ENCODE peak calls at places on chromosomes 13 and 19, in four cellular contexts. One of them, this sample, is unnamed. For H3K4me1, the result is how much of the 10 kb centered on the place peaks cover.

GRCh38 chr19:43639507-43640423 is at the start of gene CADM4:
- DNase-seq in astrocyte: no peak
- DNase-seq in fibroblast of lung: no peak
- DNase-seq in neural progenitor cell: peak
- DNase-seq in this sample: no peak

GRCh38 chr19:799076-799881 is 2.0 kb downstream of the PTBP1 start:
- DNase-seq in astrocyte: peak
- DNase-seq in fibroblast of lung: peak
- DNase-seq in neural progenitor cell: peak
- DNase-seq in this sample: peak

GRCh38 chr19:7911509-7912143 is 3.0 kb upstream of the TGFBR3L start:
- DNase-seq in astrocyte: no peak
- DNase-seq in fibroblast of lung: no peak
- DNase-seq in neural progenitor cell: no peak
- DNase-seq in this sample: no peak

GRCh38 chr13:113208424-113209335 is at the start of gene PCID2:
- DNase-seq in astrocyte: peak
- DNase-seq in fibroblast of lung: peak
- DNase-seq in neural progenitor cell: peak
- DNase-seq in this sample: peak

GRCh38 chr19:33778089-33778791 is 18.4 kb upstream of the KCTD15 start:
- DNase-seq in astrocyte: no peak
- DNase-seq in fibroblast of lung: peak
- DNase-seq in neural progenitor cell: peak
- DNase-seq in this sample: peak

GRCh38 chr13:105796081-105796480 is 739.4 kb downstream of the EFNB2 start:
- DNase-seq in astrocyte: no peak
- DNase-seq in fibroblast of lung: no peak
- DNase-seq in neural progenitor cell: no peak
- DNase-seq in this sample: no peak

GRCh38 chr19:49421039-49421877 is 2.0 kb downstream of the PTH2 start:
- DNase-seq in astrocyte: peak
- DNase-seq in fibroblast of lung: peak
- DNase-seq in neural progenitor cell: peak
- DNase-seq in this sample: peak

GRCh38 chr19:5369962-5370367 is 29.4 kb upstream of the PTPRS start:
- DNase-seq in astrocyte: no peak
- DNase-seq in fibroblast of lung: peak
- DNase-seq in neural progenitor cell: peak
- DNase-seq in this sample: no peak

GRCh38 chr19:39407394-39407643 is 672 bp downstream of the ZFP36 start:
- DNase-seq in astrocyte: no peak
- DNase-seq in fibroblast of lung: no peak
- DNase-seq in neural progenitor cell: no peak
- DNase-seq in this sample: no peak

GRCh38 chr13:48457578-48458242 is 44.8 kb upstream of the LPAR6 start:
- DNase-seq in astrocyte: no peak
- DNase-seq in fibroblast of lung: no peak
- DNase-seq in neural progenitor cell: no peak
- DNase-seq in this sample: no peak

GRCh38 chr13:53784331-53784730 is 755.7 kb downstream of the OLFM4 start:
- DNase-seq in astrocyte: no peak
- DNase-seq in fibroblast of lung: no peak
- DNase-seq in neural progenitor cell: no peak
- DNase-seq in this sample: no peak

GRCh38 chr19:3554254-3555083 is 2.9 kb downstream of the MFSD12 start:
- DNase-seq in astrocyte: no peak
- DNase-seq in fibroblast of lung: no peak
- DNase-seq in neural progenitor cell: no peak
- DNase-seq in this sample: no peak

GRCh38 chr13:27559714-27560113 is 60.6 kb downstream of the LNX2 start:
- DNase-seq in astrocyte: no peak
- DNase-seq in fibroblast of lung: no peak
- DNase-seq in neural progenitor cell: no peak
- DNase-seq in this sample: no peak

GRCh38 chr13:99344610-99345208 is 37.5 kb upstream of the GPR183 start:
- DNase-seq in astrocyte: no peak
- DNase-seq in fibroblast of lung: no peak
- DNase-seq in neural progenitor cell: no peak
- DNase-seq in this sample: no peak

GRCh38 chr19:18401580-18402112 is 4.2 kb upstream of the LRRC25 start:
- DNase-seq in astrocyte: peak
- DNase-seq in fibroblast of lung: peak
- DNase-seq in neural progenitor cell: peak
- DNase-seq in this sample: peak

GRCh38 chr13:37383856-37384255 is 214.7 kb downstream of the POSTN start:
- DNase-seq in astrocyte: no peak
- DNase-seq in fibroblast of lung: no peak
- DNase-seq in neural progenitor cell: no peak
- DNase-seq in this sample: no peak

DNA sequence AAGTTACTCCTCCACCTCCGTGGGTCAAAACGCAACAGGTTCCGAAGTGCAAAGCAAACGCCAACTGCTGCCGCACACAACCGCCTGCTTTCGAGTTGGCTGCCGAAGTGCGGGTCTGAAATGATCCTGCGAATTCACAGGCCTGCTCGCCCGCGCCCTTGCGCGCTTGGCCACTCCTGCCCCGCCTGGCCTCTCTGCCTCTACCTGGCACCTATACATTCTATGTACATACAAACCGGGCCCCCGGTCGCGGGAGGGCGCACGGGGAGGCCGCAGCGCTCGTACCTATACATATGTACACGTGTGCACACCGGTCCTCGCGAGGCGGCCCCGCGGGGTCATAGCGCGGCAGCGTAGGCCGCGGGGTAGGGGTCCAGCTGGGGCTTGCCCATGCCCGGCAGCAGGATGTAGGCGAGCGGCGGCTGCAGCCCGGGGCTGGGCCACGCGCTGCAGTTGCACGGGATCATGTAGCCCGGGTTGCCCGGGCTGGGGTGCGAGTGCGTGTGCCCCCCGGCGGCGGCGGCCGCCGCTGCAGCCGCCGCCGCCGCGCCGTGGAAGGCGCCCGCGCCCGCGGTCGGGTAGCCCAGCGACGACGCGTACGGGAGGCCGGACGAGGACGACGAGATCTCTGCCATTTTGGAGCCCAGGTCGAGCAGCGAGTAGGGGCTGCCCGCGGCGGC is 1.3 kb downstream of the SOX21 start:
- DNase-seq in astrocyte: no peak
- DNase-seq in fibroblast of lung: no peak
- DNase-seq in neural progenitor cell: peak
- DNase-seq in this sample: no peak
- TF ChIP-seq EZH2 in astrocyte: peak
- TF ChIP-seq EZH2 in fibroblast of lung: peak
- TF ChIP-seq EZH2 in neural progenitor cell: peak
- TF ChIP-seq EZH2 in this sample: no peak

GRCh38 chr13:100513171-100513570 is 75.4 kb downstream of the GGACT start:
- DNase-seq in astrocyte: no peak
- DNase-seq in fibroblast of lung: no peak
- DNase-seq in neural progenitor cell: no peak
- DNase-seq in this sample: no peak

GRCh38 chr13:100514788-100515409 is 73.7 kb downstream of the GGACT start:
- DNase-seq in astrocyte: peak
- DNase-seq in fibroblast of lung: peak
- DNase-seq in neural progenitor cell: peak
- DNase-seq in this sample: peak

GRCh38 chr13:100513987-100514670 is 74.5 kb downstream of the GGACT start:
- DNase-seq in astrocyte: no peak
- DNase-seq in fibroblast of lung: peak
- DNase-seq in neural progenitor cell: no peak
- DNase-seq in this sample: no peak

GRCh38 chr13:100517135-100517534 is 71.5 kb downstream of the GGACT start:
- DNase-seq in astrocyte: no peak
- DNase-seq in fibroblast of lung: no peak
- DNase-seq in neural progenitor cell: no peak
- DNase-seq in this sample: no peak

GRCh38 chr13:100515410-100515800 is 73.2 kb downstream of the GGACT start:
- DNase-seq in astrocyte: no peak
- DNase-seq in fibroblast of lung: no peak
- DNase-seq in neural progenitor cell: no peak
- DNase-seq in this sample: no peak
- H3K4me1 ChIP-seq in astrocyte: under half
- H3K4me1 ChIP-seq in fibroblast of lung: under half
- H3K4me1 ChIP-seq in neural progenitor cell: under half
- H3K4me1 ChIP-seq in this sample: under half

GRCh38 chr13:94968757-94969086 is 256.4 kb upstream of the SOX21 start:
- DNase-seq in astrocyte: no peak
- DNase-seq in fibroblast of lung: peak
- DNase-seq in neural progenitor cell: no peak
- DNase-seq in this sample: no peak
- TF ChIP-seq EZH2 in astrocyte: no peak
- TF ChIP-seq EZH2 in fibroblast of lung: peak
- TF ChIP-seq EZH2 in neural progenitor cell: no peak
- TF ChIP-seq EZH2 in this sample: peak

DNA sequence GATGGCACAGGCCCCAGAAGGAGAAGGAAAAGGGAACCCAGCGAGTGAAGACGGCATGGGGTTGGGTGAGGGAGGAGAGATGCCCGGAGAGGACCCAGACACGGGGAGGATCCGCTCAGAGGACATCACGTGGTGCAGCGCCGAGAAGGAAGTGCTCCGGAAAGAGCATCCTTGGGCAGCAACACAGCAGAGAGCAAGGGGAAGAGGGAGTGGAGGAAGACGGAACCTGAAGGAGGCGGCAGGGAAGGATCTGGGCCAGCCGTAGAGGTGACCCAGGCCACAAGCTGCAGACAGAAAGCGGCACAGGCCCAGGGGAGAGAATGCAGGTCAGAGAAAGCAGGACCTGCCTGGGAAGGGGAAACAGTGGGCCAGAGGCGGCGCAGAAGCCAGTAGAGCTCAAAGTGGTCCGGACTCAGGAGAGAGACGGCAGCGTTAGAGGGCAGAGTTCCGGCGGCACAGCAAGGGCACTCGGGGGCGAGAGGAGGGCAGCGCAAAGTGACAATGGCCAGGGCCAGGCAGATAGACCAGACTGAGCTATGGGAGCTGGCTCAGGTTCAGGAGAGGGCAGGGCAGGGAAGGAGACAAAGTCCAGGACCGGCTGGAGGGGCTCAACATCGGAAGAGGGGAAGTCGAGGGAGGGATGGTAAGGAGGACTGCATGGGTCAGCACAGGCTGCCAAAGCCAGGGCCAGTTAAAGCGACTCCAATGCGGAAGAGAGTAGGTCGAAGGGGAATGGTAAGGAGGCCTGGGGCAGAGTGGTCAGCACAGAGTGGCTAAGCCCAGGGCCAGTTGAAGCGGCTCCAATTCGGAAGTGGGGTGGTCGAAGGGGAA is 990 bp downstream of the PPP1R12C start:
- DNase-seq in astrocyte: peak
- DNase-seq in fibroblast of lung: peak
- DNase-seq in neural progenitor cell: peak
- DNase-seq in this sample: peak
- H3K4me1 ChIP-seq in astrocyte: under half
- H3K4me1 ChIP-seq in fibroblast of lung: under half
- H3K4me1 ChIP-seq in neural progenitor cell: under half
- H3K4me1 ChIP-seq in this sample: under half

GRCh38 chr19:10294368-10294697 is 4.6 kb downstream of the ICAM5 start:
- DNase-seq in astrocyte: no peak
- DNase-seq in fibroblast of lung: no peak
- DNase-seq in neural progenitor cell: peak
- DNase-seq in this sample: no peak

GRCh38 chr19:10292206-10292788 is 2.5 kb downstream of the ICAM5 start:
- DNase-seq in astrocyte: no peak
- DNase-seq in fibroblast of lung: peak
- DNase-seq in neural progenitor cell: peak
- DNase-seq in this sample: peak

GRCh38 chr19:10291554-10292205 is 1.9 kb downstream of the ICAM5 start:
- DNase-seq in astrocyte: no peak
- DNase-seq in fibroblast of lung: no peak
- DNase-seq in neural progenitor cell: no peak
- DNase-seq in this sample: peak

GRCh38 chr19:10293637-10294367 is 4.0 kb downstream of the ICAM5 start:
- DNase-seq in astrocyte: no peak
- DNase-seq in fibroblast of lung: no peak
- DNase-seq in neural progenitor cell: peak
- DNase-seq in this sample: no peak

GRCh38 chr19:10292789-10293636 is 3.3 kb downstream of the ICAM5 start:
- DNase-seq in astrocyte: no peak
- DNase-seq in fibroblast of lung: no peak
- DNase-seq in neural progenitor cell: peak
- DNase-seq in this sample: no peak
- TF ChIP-seq EZH2 in astrocyte: no peak
- TF ChIP-seq EZH2 in fibroblast of lung: peak
- TF ChIP-seq EZH2 in neural progenitor cell: peak
- TF ChIP-seq EZH2 in this sample: no peak

GRCh38 chr13:33107403-33107760 is 91.2 kb downstream of the KL start:
- DNase-seq in astrocyte: no peak
- DNase-seq in fibroblast of lung: no peak
- DNase-seq in neural progenitor cell: no peak
- DNase-seq in this sample: no peak
- H3K4me1 ChIP-seq in astrocyte: under half
- H3K4me1 ChIP-seq in fibroblast of lung: under half
- H3K4me1 ChIP-seq in neural progenitor cell: under half
- H3K4me1 ChIP-seq in this sample: under half

DNA sequence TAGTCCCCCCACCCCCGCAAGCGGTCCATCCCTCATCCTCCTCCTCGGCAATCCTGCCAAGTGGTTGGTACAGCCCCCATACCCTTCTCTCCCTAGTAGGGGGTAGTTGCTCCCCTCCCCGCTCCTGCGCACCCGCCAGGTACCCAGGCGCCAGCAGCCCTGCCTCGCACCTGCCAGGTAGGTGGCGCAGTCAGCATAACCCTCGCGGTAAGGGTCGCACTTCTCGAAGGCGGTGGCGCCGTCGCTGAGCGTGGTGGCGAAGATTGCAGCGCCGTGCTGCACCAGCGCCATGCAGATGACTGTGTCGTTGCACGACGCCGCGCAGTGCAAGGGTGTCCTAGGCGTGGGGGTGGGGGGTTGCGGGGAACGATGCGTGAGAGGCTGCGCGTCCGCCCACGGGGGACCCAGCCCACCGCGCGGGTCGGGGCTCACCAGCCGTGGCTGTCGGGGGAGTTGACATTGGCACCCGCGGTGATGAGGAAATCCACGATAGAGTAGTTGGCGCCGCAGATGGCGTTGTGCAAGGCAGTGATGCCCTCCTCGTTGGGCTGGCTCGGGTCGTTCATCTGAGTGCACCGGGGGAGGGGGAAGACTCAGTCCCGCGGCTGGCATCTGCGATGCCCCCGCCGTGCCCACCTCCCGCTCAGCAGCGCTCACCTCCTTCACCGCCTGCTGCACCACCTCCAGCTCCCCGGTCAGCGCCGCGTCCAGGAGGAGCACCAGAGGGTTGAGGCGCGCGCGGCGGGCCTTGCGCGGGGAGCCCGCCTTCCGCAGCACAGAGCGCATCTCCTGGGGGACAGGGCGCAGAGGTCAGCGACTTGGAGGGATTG is 15.2 kb upstream of the ERCC2 start:
- DNase-seq in astrocyte: no peak
- DNase-seq in fibroblast of lung: no peak
- DNase-seq in neural progenitor cell: peak
- DNase-seq in this sample: no peak
- TF ChIP-seq EZH2 in astrocyte: no peak
- TF ChIP-seq EZH2 in fibroblast of lung: no peak
- TF ChIP-seq EZH2 in neural progenitor cell: peak
- TF ChIP-seq EZH2 in this sample: no peak